ENCODE peak calls at places on chromosomes 12 and 14, in nine cellular contexts. K is SW480; B is activated T-cell treated with anti-CD3 and anti-CD28 coated beads, Interleukin-2, amount 50 U/mL, for 1 hour; T is left ventricle myocardium superior; H is tibial artery; P is coronary artery; A is AG04450; R is GM19239; D is neural progenitor cell. W is an unnamed sample.

GRCh38 chr12:75553865-75554555 is 42.6 kb upstream of the KRR1 start:
- DNase-seq in A (no peak), H (no peak), T (no peak), D (no peak), R (no peak), P (no peak), B (no peak), K (no peak), W (no peak)

GRCh38 chr14:59600211-59600945 is 23.8 kb upstream of the CCDC175 start:
- DNase-seq in K (no peak), B (no peak), R (no peak), P (no peak), D (no peak), A (no peak), H (no peak), T (no peak), W (no peak)

GRCh38 chr12:111807232-111807631 is 34.8 kb upstream of the MAPKAPK5 start:
- DNase-seq in D (no peak), K (no peak), A (no peak), P (no peak), B (no peak), T (no peak), R (no peak), H (no peak), W (no peak)

GRCh38 chr12:95694148-95694547 is 96.4 kb downstream of the NTN4 start:
- DNase-seq in D (peak), H (no peak), K (no peak), P (no peak), B (no peak), A (no peak), T (peak), R (no peak), W (no peak)

GRCh38 chr12:27548301-27549199 is 24.5 kb downstream of the PPFIBP1 start:
- DNase-seq in R (no peak), P (no peak), D (no peak), K (peak), H (no peak), A (no peak), B (no peak), T (no peak), W (no peak)

GRCh38 chr12:104737682-104738370 is 220.3 kb downstream of the SLC41A2 start:
- DNase-seq in P (no peak), R (no peak), B (no peak), T (no peak), A (no peak), H (no peak), K (no peak), D (peak), W (no peak)

GRCh38 chr14:88848571-88848970 is 24.1 kb downstream of the TTC8 start:
- DNase-seq in H (no peak), R (no peak), K (no peak), D (no peak), A (no peak), B (no peak), T (no peak), P (no peak), W (no peak)

GRCh38 chr12:12877789-12878455 is 13.4 kb upstream of the GPRC5A start:
- DNase-seq in P (no peak), T (no peak), D (no peak), K (no peak), B (no peak), R (no peak), A (no peak), H (no peak), W (no peak)

GRCh38 chr14:103131580-103131979 is 8.3 kb downstream of the TNFAIP2 start:
- DNase-seq in K (no peak), P (no peak), T (no peak), B (no peak), H (no peak), R (no peak), A (no peak), D (no peak), W (no peak)

W was measured in vagina.